ENCODE peak calls at places on chromosomes 6 and 20, in six cellular contexts. O is AG09319, A is endothelial cell, E is astrocyte of the spinal cord, M is GM12865, T is glutamatergic neuron. L is an unnamed sample.

GRCh38 chr6:54624779-54625178 is 221.8 kb upstream of the FAM83B start:
- DNase-seq in T (no peak), O (peak), E (peak), A (no peak), M (no peak), L (no peak)

GRCh38 chr6:34587325-34587724 is 31.2 kb upstream of the SPDEF start:
- DNase-seq in E (no peak), M (no peak), T (no peak), A (no peak), O (no peak), L (no peak)

GRCh38 chr20:46351357-46352058 is 43.2 kb upstream of the CDH22 start:
- DNase-seq in T (no peak), M (peak), A (no peak), O (no peak), E (no peak), L (no peak)

GRCh38 chr6:101069191-101069795 is 188.2 kb upstream of the ASCC3 start:
- DNase-seq in O (no peak), T (no peak), M (no peak), E (no peak), A (no peak), L (no peak)

GRCh38 chr20:50289581-50289980 is 99.0 kb downstream of the CEBPB start:
- DNase-seq in E (no peak), M (no peak), T (no peak), A (no peak), O (no peak), L (no peak)

GRCh38 chr20:44848254-44849015 is 37.1 kb upstream of the YWHAB start:
- DNase-seq in M (no peak), E (no peak), O (no peak), A (no peak), T (no peak), L (no peak)

GRCh38 chr6:71387179-71387578 is 98.6 kb downstream of the OGFRL1 start:
- DNase-seq in A (no peak), E (no peak), O (peak), M (no peak), T (no peak), L (no peak)

GRCh38 chr6:38136547-38136946 is 317.0 kb downstream of the ZFAND3 start:
- DNase-seq in M (no peak), T (no peak), E (peak), A (no peak), O (no peak), L (no peak)

GRCh38 chr6:16337280-16337975 is 99.0 kb downstream of the GMPR start:
- DNase-seq in E (peak), A (no peak), T (peak), M (no peak), O (peak), L (no peak)

GRCh38 chr6:163579880-163580295 is 165.4 kb downstream of the QKI start:
- DNase-seq in O (no peak), E (peak), A (no peak), T (no peak), M (peak), L (no peak)
- TF ChIP-seq CTCF in O (no peak), E (peak), A (no peak), T (no peak), M (no peak), L (no peak)

GRCh38 chr6:41896280-41896679 is 1.1 kb upstream of the USP49 start:
- DNase-seq in T (no peak), A (no peak), O (no peak), E (no peak), M (no peak), L (no peak)

DNA sequence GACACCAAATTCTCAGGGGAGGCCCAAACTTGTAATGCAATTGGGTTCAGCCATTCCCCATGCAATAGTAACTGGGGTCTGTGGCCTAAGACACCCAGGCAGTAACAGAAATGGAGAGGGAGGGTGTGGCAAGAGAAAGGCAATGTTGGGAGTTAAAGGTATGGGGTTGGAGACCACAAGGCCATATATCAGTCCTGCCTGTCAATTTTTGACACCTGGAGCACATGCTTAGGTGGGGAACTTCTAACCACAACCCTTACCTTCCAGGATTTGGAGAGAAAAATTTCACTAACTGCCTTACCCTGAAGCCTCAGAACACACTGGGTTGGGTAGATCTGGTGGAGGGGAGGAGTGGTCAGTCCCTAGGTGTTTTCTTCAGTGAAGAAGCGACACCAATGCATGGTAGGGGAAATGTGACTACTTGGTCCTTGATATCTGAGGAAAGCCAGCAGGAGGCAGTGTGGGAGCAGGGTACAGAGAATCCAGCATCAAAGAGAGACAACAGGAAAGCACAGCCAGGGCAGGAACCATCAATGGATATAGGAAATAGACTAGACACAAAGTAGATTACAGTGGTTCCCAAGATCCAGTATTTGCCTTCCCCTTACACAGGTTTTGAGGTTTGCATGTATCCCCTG is 6.8 kb upstream of the USP49 start:
- DNase-seq in O (no peak), E (no peak), M (peak), A (peak), T (peak), L (no peak)
- TF ChIP-seq CTCF in O (peak), E (peak), M (peak), A (peak), T (no peak), L (no peak)

GRCh38 chr6:128516514-128516898 is 3.9 kb downstream of the PTPRK start:
- DNase-seq in T (no peak), E (peak), M (peak), O (no peak), A (no peak), L (no peak)
- TF ChIP-seq CTCF in T (peak), E (peak), M (no peak), O (peak), A (peak), L (no peak)

GRCh38 chr6:158387578-158387977 is 75.3 kb downstream of the TULP4 start:
- DNase-seq in O (no peak), T (no peak), A (no peak), E (no peak), M (no peak), L (no peak)

GRCh38 chr6:158384671-158385110 is 72.4 kb downstream of the TULP4 start:
- DNase-seq in E (no peak), M (no peak), T (no peak), O (no peak), A (no peak), L (no peak)

GRCh38 chr6:158388727-158389126 is 76.5 kb downstream of the TULP4 start:
- DNase-seq in O (no peak), T (no peak), M (peak), E (no peak), A (no peak), L (no peak)

GRCh38 chr6:158389188-158389919 is 77.1 kb downstream of the TULP4 start:
- DNase-seq in O (no peak), T (no peak), E (no peak), A (no peak), M (no peak), L (no peak)

GRCh38 chr6:158387036-158387435 is 74.8 kb downstream of the TULP4 start:
- DNase-seq in O (no peak), A (no peak), T (no peak), M (peak), E (no peak), L (no peak)
- TF ChIP-seq CTCF in O (no peak), A (no peak), T (no peak), M (no peak), E (peak), L (no peak)

DNA sequence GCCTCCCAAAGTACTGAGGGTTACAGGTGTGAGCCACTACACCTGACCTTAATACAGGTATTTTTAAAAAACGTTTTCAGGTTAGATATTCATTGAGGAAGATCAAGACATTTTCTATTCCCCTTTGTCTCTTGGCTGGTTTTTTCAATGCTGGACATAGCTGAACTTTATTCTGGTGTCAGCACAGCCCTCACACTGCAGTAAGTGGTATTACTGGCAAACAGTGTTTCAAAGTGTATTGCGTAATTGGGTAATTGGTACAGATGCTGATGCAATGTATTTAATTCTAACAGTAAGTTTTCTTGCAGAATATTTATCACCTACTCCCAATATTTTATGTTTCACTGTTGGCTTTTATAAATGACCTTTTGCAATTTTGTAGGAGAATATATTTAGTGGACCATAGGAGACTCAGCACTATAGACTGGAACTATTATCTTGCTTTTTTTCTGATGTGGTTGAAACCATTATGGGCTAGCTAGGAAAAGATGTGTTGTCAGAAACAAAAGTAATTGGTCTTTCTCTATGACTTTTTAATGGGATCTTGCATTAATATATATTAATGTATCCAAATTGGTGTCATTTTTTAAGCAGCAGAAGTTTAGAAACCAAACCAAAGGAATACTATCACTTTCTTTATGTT is 287.6 kb upstream of the SOX4 start:
- DNase-seq in M (no peak), O (peak), T (no peak), E (peak), A (no peak), L (no peak)
- TF ChIP-seq CTCF in M (no peak), O (no peak), T (no peak), E (peak), A (no peak), L (no peak)